ENCODE peak calls at places on chromosomes 11 and 22, in six cellular contexts. B is PC-3, U is GM23338, N is hepatocyte, Q is HCT116, Z is OCI-LY7. W is an unnamed sample.
A peak's percentile ranks its signal among the peaks of the same experiment; 100 is the strongest.

GRCh38 chr11:114604179-114604813 is 8.7 kb upstream of the NXPE4 start:
- DNase-seq in B (no peak), U (no peak), N (no peak), Q (no peak), Z (no peak), W (no peak)

GRCh38 chr11:73156114-73156513 is 14.0 kb upstream of the FCHSD2 start:
- DNase-seq in B (no peak), U (no peak), N (no peak), Q (no peak), Z (no peak), W (no peak)

GRCh38 chr22:17629646-17630045 is 1.1 kb upstream of the ATP6V1E1 start:
- DNase-seq in B (no peak), U (no peak), N (no peak), Q (no peak), Z (no peak), W (no peak)

GRCh38 chr11:36233226-36233625 is 56.0 kb downstream of the COMMD9 start:
- DNase-seq in B (no peak), U (no peak), N (no peak), Q (no peak), Z (no peak), W (no peak)

GRCh38 chr11:19422257-19422656 is 181.5 kb upstream of the E2F8 start:
- DNase-seq in B (no peak), U (peak; percentile 4), N (no peak), Q (no peak), Z (no peak), W (no peak)

GRCh38 chr11:94117871-94118270 is 10.8 kb upstream of the PANX1 start:
- DNase-seq in B (peak; percentile 60), U (no peak), N (no peak), Q (no peak), Z (no peak), W (peak; percentile 25)

GRCh38 chr22:45334068-45334467 is 24.3 kb downstream of the FAM118A start:
- DNase-seq in B (no peak), U (no peak), N (no peak), Q (no peak), Z (no peak), W (peak; percentile 54)

GRCh38 chr11:112157274-112157766 is 6.6 kb downstream of the IL18 start:
- DNase-seq in B (peak; percentile 100), U (no peak), N (peak; percentile 75), Q (peak; percentile 98), Z (no peak), W (peak; percentile 99)

GRCh38 chr11:101046947-101047346 is 82.7 kb downstream of the PGR start:
- DNase-seq in B (no peak), U (no peak), N (no peak), Q (no peak), Z (no peak), W (no peak)

GRCh38 chr11:30774451-30774850 is 188.3 kb upstream of the MPPED2 start:
- DNase-seq in B (no peak), U (peak; percentile 53), N (no peak), Q (no peak), Z (no peak), W (no peak)

GRCh38 chr22:24001314-24001713 is 3.9 kb downstream of the GSTT4 start:
- DNase-seq in B (no peak), U (peak; percentile 76), N (no peak), Q (no peak), Z (no peak), W (no peak)

GRCh38 chr22:36966851-36967535 is 52.3 kb downstream of the TST start:
- DNase-seq in B (no peak), U (no peak), N (no peak), Q (no peak), Z (no peak), W (peak; percentile 44)

GRCh38 chr11:86596861-86597632 is 75.4 kb downstream of the ME3 start:
- DNase-seq in B (no peak), U (no peak), N (no peak), Q (no peak), Z (no peak), W (no peak)

GRCh38 chr22:28813772-28814518 is 13.6 kb upstream of the XBP1 start:
- DNase-seq in B (no peak), U (no peak), N (peak; percentile 65), Q (no peak), Z (no peak), W (no peak)

GRCh38 chr22:27220349-27220748 is 563.0 kb downstream of the MIAT start:
- DNase-seq in B (no peak), U (no peak), N (peak; percentile 68), Q (no peak), Z (no peak), W (peak; percentile 94)

GRCh38 chr22:21624120-21624879 is 5.5 kb downstream of the YDJC start:
- DNase-seq in B (peak; percentile 38), U (peak; percentile 89), N (peak; percentile 45), Q (no peak), Z (peak; percentile 38), W (peak; percentile 62)

GRCh38 chr22:20809538-20810185 is 35.7 kb downstream of the SERPIND1 start:
- DNase-seq in B (no peak), U (no peak), N (no peak), Q (no peak), Z (no peak), W (no peak)

GRCh38 chr22:36252754-36253522 is at the start of gene APOL1:
- DNase-seq in B (no peak), U (no peak), N (peak; percentile 50), Q (no peak), Z (peak; percentile 32), W (peak; percentile 77)

GRCh38 chr11:78595431-78596130 is 20.9 kb upstream of the NARS2 start:
- DNase-seq in B (no peak), U (peak; percentile 37), N (peak; percentile 26), Q (no peak), Z (no peak), W (peak; percentile 7)

GRCh38 chr11:134272381-134273316 is 3.5 kb upstream of the GLB1L3 start:
- DNase-seq in B (no peak), U (peak; percentile 91), N (peak; percentile 83), Q (no peak), Z (no peak), W (peak; percentile 41)

GRCh38 chr11:126352934-126353801 is 2.3 kb upstream of the ST3GAL4 start:
- DNase-seq in B (peak; percentile 88), U (peak; percentile 57), N (no peak), Q (no peak), Z (peak; percentile 63), W (peak; percentile 90)

GRCh38 chr11:72939031-72939430 is 124.8 kb downstream of the ATG16L2 start:
- DNase-seq in B (no peak), U (no peak), N (no peak), Q (no peak), Z (no peak), W (no peak)

GRCh38 chr11:72244317-72245231 is 598 bp upstream of the PHOX2A start:
- DNase-seq in B (no peak), U (peak; percentile 85), N (no peak), Q (no peak), Z (no peak), W (no peak)

GRCh38 chr11:59206635-59207034 is 6.1 kb downstream of the MPEG1 start:
- DNase-seq in B (peak; percentile 75), U (peak; percentile 73), N (peak; percentile 58), Q (peak; percentile 21), Z (peak; percentile 26), W (peak; percentile 44)

GRCh38 chr22:46763051-46763705 is 728 bp downstream of the TBC1D22A start:
- DNase-seq in B (no peak), U (peak; percentile 51), N (no peak), Q (no peak), Z (peak; percentile 86), W (peak; percentile 49)
- H2AFZ ChIP-seq in B (peak overlapping the region; percentile 81), U (peak overlapping the region; percentile 84), N (peak overlapping the region; percentile 51), Q (no peak overlapping the region), Z (no peak overlapping the region), W (peak overlapping the region; percentile 88)

GRCh38 chr11:69310934-69311766 is 17.2 kb downstream of the MYEOV start:
- DNase-seq in B (no peak), U (no peak), N (no peak), Q (no peak), Z (no peak), W (no peak)
- TF ChIP-seq EZH2phosphoT487 in B (no peak), U (no peak), N (no peak), Q (no peak), Z (no peak), W (no peak)

DNA sequence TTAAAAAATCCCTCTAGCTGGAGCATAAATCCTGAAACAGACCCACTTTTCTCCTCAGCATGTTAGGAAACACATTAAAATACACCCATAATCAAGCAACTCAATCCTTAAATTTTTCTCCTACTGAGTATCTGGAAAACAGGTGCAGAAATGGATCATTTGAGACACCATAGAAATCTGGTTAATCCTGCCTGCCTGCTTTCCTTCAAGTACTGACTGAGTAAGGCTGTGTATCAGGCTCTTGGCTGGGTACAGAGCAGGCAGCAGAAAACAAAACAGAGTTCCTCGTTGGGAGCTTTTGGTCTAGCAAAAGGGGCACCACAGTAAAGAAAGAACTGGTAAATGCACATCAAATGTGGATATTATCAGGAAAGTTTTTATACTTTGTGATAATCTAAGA is 1.9 kb downstream of the KCNQ1OT1 start:
- DNase-seq in B (peak; percentile 38), U (no peak), N (no peak), Q (no peak), Z (no peak), W (peak; percentile 35)
- H4K20me1 ChIP-seq in B (peaks cover 45% of the 10 kb centered on the region), U (peaks cover 3% of the 10 kb centered on the region), N (peaks cover 66% of the 10 kb centered on the region), Q (no peaks in the 10 kb centered on the region), Z (peaks cover 4% of the 10 kb centered on the region), W (peaks cover 34% of the 10 kb centered on the region)

GRCh38 chr11:28342704-28343103 is 234.5 kb downstream of the METTL15 start:
- DNase-seq in B (no peak), U (no peak), N (no peak), Q (no peak), Z (no peak), W (peak; percentile 16)

GRCh38 chr11:28346721-28347120 is 238.5 kb downstream of the METTL15 start:
- DNase-seq in B (peak; percentile 13), U (no peak), N (no peak), Q (no peak), Z (no peak), W (no peak)

GRCh38 chr11:28346209-28346608 is 238.0 kb downstream of the METTL15 start:
- DNase-seq in B (peak; percentile 44), U (no peak), N (no peak), Q (no peak), Z (no peak), W (peak; percentile 37)

GRCh38 chr11:28347351-28347750 is 239.2 kb downstream of the METTL15 start:
- DNase-seq in B (peak; percentile 4), U (no peak), N (no peak), Q (no peak), Z (no peak), W (peak; percentile 12)

DNA sequence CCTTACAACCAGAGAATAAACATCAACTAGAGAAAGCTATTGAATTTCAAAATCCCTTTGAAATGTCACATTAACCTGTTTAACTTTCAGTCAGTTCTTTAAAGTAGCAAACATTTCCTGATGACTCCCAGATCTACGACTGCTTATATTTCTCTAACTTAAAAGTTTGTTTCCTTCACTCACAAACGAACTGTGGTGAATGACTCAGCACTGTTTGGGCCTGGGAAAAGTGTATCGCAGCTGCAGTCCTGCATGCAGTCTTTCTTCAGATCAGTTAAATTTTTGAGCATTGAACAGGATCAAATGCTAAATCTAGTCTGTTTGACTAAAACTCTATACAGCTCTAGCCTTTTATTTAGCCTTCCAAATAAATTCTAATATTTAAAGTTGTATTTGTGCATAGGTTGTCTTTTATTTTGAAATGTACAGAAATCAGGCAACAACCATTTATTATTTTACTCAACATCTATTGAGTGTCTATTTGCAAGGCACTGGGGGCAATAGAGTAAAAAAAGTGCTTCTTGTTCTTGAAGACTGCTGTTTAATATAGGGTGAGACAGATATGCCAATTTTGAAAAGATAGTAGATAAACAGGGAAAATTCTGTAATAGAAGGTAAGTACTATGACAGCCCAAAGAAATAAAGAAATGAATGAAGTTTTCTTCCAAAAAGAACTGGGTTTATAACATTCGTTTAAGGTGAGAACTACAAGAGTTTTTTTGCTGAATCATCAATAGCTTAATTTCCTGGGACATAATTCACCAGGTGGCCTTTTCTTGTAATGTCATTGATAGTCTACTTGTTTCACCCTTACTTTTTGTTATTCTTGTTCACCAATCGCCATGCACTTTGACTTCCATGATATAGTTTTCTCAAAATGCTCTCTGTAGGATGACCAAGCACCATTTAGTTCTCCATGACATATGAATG is 235.4 kb downstream of the METTL15 start:
- DNase-seq in B (peak; percentile 77), U (peak; percentile 25), N (peak; percentile 15), Q (peak; percentile 45), Z (no peak), W (peak; percentile 81)
- H2AFZ ChIP-seq in B (peak overlapping the region; percentile 55), U (no peak overlapping the region), N (no peak overlapping the region), Q (peak overlapping the region; percentile 89), Z (no peak overlapping the region), W (peak overlapping the region; percentile 55)